ENCODE peak calls at places on chromosomes 4 and X, in nine cellular contexts. C is left lung, Q is coronary artery, L is IMR-90, M is dorsolateral prefrontal cortex, A is left ventricle myocardium inferior, G is colonic mucosa, Z is endodermal cell, X is ovary. I is an unnamed sample.

GRCh38 chr4:145177511-145177905 is 2.9 kb downstream of the OTUD4 start:
- DNase-seq in M (no peak), G (no peak), A (no peak), X (no peak), Z (no peak), C (no peak), Q (no peak), L (peak; percentile 52), I (no peak)

GRCh38 chr4:87079967-87080366 is 140.5 kb downstream of the KLHL8 start:
- DNase-seq in M (no peak), X (no peak), C (no peak), Z (no peak), Q (no peak), L (no peak), A (no peak), G (no peak), I (no peak)

GRCh38 chr4:10831727-10832408 is 147.3 kb upstream of the CLNK start:
- DNase-seq in G (no peak), A (no peak), Q (no peak), M (no peak), C (no peak), X (no peak), L (no peak), Z (no peak), I (no peak)

GRCh38 chrX:25198253-25198652 is 182.5 kb upstream of the ARX start:
- DNase-seq in X (no peak), G (no peak), Z (no peak), C (no peak), A (no peak), L (no peak), M (no peak), Q (no peak), I (no peak)

GRCh38 chr4:187999406-187999932 is 3.9 kb downstream of the ZFP42 start:
- DNase-seq in C (no peak), Z (no peak), M (no peak), Q (no peak), A (no peak), L (peak; percentile 18), G (no peak), X (no peak), I (no peak)

GRCh38 chr4:174394915-174395314 is 111.2 kb downstream of the CEP44 start:
- DNase-seq in X (no peak), A (no peak), Z (no peak), G (no peak), C (no peak), Q (no peak), M (no peak), L (peak; percentile 63), I (no peak)

GRCh38 chrX:79117078-79117477 is 27.4 kb upstream of the GPR174 start:
- DNase-seq in Q (no peak), C (no peak), X (no peak), G (no peak), Z (no peak), L (no peak), A (no peak), M (no peak), I (no peak)

GRCh38 chrX:45009371-45010000 is 136.5 kb downstream of the KDM6A start:
- DNase-seq in Q (no peak), G (no peak), A (no peak), X (no peak), C (no peak), M (no peak), Z (no peak), L (peak; percentile 66), I (no peak)

GRCh38 chr4:4386736-4387392 is at the start of gene NSG1:
- DNase-seq in Z (peak; percentile 80), L (peak; percentile 18), A (peak; percentile 29), G (no peak), M (peak; percentile 65), C (no peak), X (peak; percentile 76), Q (no peak), I (no peak)

GRCh38 chr4:88706574-88706973 is 8.9 kb upstream of the NAP1L5 start:
- DNase-seq in G (no peak), Z (peak; percentile 62), M (no peak), L (peak; percentile 77), X (peak; percentile 44), Q (no peak), C (no peak), A (no peak), I (peak; percentile 8)

GRCh38 chr4:155787113-155787710 is 28.4 kb downstream of the GUCY1B1 start:
- DNase-seq in C (no peak), G (no peak), M (no peak), X (no peak), Z (peak; percentile 55), Q (no peak), A (no peak), L (peak; percentile 70), I (no peak)

GRCh38 chr4:188930822-188931221 is 791.6 kb downstream of the TRIML1 start:
- DNase-seq in A (no peak), Q (no peak), X (no peak), M (no peak), G (no peak), Z (peak; percentile 80), L (no peak), C (no peak), I (no peak)

GRCh38 chr4:16055454-16055853 is 28.4 kb downstream of the PROM1 start:
- DNase-seq in G (no peak), M (no peak), L (no peak), C (no peak), X (no peak), Q (no peak), A (no peak), Z (no peak), I (no peak)

GRCh38 chr4:52842788-52843187 is 19.3 kb upstream of the RASL11B start:
- DNase-seq in C (no peak), Z (no peak), G (no peak), M (no peak), L (no peak), A (no peak), X (no peak), Q (no peak), I (no peak)

GRCh38 chrX:2589186-2590020 is 88.6 kb upstream of the DHRSX start:
- DNase-seq in L (peak; percentile 35), Z (no peak), Q (no peak), A (no peak), M (no peak), C (no peak), G (no peak), X (no peak), I (no peak)

GRCh38 chrX:130772313-130773140 is 130.5 kb downstream of the ENOX2 start:
- DNase-seq in M (no peak), Z (no peak), G (no peak), Q (no peak), C (no peak), A (no peak), L (peak; percentile 73), X (no peak), I (no peak)

GRCh38 chrX:23822397-23822796 is 39.4 kb downstream of the SAT1 start:
- DNase-seq in M (no peak), Z (no peak), C (no peak), G (peak; percentile 64), A (no peak), Q (no peak), X (no peak), L (peak; percentile 57), I (no peak)

GRCh38 chr4:144589512-144589911 is 56.4 kb upstream of the HHIP start:
- DNase-seq in Z (no peak), A (no peak), M (no peak), L (no peak), C (no peak), G (no peak), Q (no peak), X (no peak), I (no peak)

GRCh38 chrX:96386325-96386724 is 298.3 kb upstream of the DIAPH2 start:
- DNase-seq in L (no peak), X (no peak), A (no peak), M (no peak), Q (no peak), G (no peak), C (no peak), Z (no peak), I (no peak)

GRCh38 chrX:31516492-31516891 is 444.7 kb upstream of the FTHL17 start:
- DNase-seq in X (no peak), G (no peak), Q (no peak), M (no peak), A (no peak), L (no peak), Z (no peak), C (no peak), I (no peak)
- H3K27ac ChIP-seq in X (no peak overlapping the region), G (no peak overlapping the region), Q (no peak overlapping the region), M (no peak overlapping the region), A (no peak overlapping the region), L (no peak overlapping the region), Z (no peak overlapping the region), C (no peak overlapping the region), I (no peak overlapping the region)

GRCh38 chrX:1111543-1112300 is 100.7 kb downstream of the CRLF2 start:
- DNase-seq in M (no peak), L (no peak), G (no peak), Z (peak; percentile 86), A (no peak), X (no peak), C (no peak), Q (peak; percentile 17), I (no peak)
- H3K27ac ChIP-seq in M (no peak overlapping the region), L (no peak overlapping the region), G (no peak overlapping the region), Z (peak overlapping the region; percentile 75), A (no peak overlapping the region), X (no peak overlapping the region), C (no peak overlapping the region), Q (no peak overlapping the region), I (no peak overlapping the region)

DNA sequence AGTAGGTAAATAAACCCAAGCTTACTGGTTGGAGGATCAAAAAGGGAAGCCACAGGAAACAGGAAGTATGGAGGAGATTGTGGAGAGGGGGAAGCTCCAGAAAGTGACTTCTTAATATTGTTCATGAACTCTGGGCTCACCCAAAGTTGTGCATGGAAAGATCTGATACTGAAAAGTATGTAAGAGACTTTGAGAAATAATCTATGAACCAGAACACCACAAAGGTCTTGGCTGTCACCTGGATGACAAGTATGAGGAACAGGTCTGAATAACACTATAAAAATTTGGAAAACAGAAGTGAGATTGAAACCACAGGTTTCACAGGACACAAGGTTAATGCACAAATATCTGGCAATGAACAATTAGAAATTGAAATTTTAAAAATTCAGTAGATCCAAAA is 567.4 kb downstream of the INPP4B start:
- DNase-seq in A (no peak), M (no peak), G (no peak), L (no peak), Z (no peak), Q (no peak), C (no peak), X (no peak), I (no peak)
- H3K27ac ChIP-seq in A (no peak overlapping the region), M (no peak overlapping the region), G (no peak overlapping the region), L (peak overlapping the region; percentile 34), Z (no peak overlapping the region), Q (no peak overlapping the region), C (no peak overlapping the region), X (no peak overlapping the region), I (no peak overlapping the region)

DNA sequence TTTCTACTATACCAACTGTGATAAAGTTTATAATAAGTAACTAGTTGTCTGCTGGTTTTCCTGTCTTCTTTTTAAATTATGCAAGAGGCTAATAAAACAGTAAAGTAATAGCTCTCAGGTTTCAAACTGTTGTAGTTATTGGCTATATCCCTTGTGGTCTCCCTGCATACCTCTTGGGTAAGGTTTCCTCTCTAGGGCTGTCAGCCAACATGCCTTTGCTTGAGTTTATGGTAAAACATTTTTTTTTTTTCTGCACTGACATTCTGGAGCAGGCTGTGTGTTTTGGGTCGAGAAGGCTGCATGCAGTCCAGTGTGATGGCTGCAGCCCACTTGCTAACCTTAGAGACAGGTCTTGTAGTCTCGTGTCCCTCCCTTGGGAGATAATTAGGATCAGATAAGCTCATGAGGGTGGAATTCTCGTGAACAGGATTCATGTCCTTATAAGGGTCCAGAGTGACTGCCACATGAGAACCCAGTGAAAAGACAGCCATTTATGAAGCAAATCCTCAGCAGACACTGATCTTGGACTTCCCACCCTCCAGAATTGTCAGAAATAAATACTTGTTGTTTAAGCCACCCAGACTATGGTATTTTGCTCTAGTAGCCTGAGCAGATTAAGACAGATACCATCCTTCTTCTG is 831.2 kb downstream of the CCSER1 start:
- DNase-seq in C (no peak), Z (no peak), L (peak; percentile 69), M (no peak), A (no peak), Q (no peak), X (no peak), G (no peak), I (no peak)
- H3K27ac ChIP-seq in C (no peak overlapping the region), Z (no peak overlapping the region), L (no peak overlapping the region), M (no peak overlapping the region), A (no peak overlapping the region), Q (no peak overlapping the region), X (no peak overlapping the region), G (no peak overlapping the region), I (no peak overlapping the region)